ENCODE peak calls at places on chromosomes 16 and 17, in four cellular contexts. E, Y, R and Z are unnamed samples.

GRCh38 chr17:78889525-78889924 is 13.5 kb downstream of the CEP295NL start:
- DNase-seq in E (no peak), Y (no peak), R (no peak), Z (peak)

GRCh38 chr16:51399908-51400670 is 249.0 kb upstream of the SALL1 start:
- DNase-seq in E (no peak), Y (no peak), R (no peak), Z (no peak)

GRCh38 chr17:76678330-76678729 is 32.4 kb downstream of the MXRA7 start:
- DNase-seq in E (no peak), Y (no peak), R (no peak), Z (no peak)

GRCh38 chr16:56539667-56540066 is 19.8 kb upstream of the BBS2 start:
- DNase-seq in E (no peak), Y (no peak), R (no peak), Z (no peak)

GRCh38 chr16:65284583-65284982 is 162.7 kb upstream of the CDH11 start:
- DNase-seq in E (no peak), Y (no peak), R (no peak), Z (no peak)

GRCh38 chr16:67752641-67753040 is 33.5 kb upstream of the GFOD2 start:
- DNase-seq in E (no peak), Y (no peak), R (no peak), Z (no peak)

GRCh38 chr16:67104061-67104460 is 5.7 kb upstream of the PHAF1 start:
- DNase-seq in E (no peak), Y (no peak), R (peak), Z (no peak)

GRCh38 chr17:59154335-59154720 is 658 bp downstream of the SKA2 start:
- DNase-seq in E (no peak), Y (peak), R (peak), Z (no peak)

GRCh38 chr17:59501690-59502089 is 63.7 kb upstream of the DHX40 start:
- DNase-seq in E (no peak), Y (no peak), R (no peak), Z (no peak)

GRCh38 chr17:59413014-59413725 is 81.7 kb downstream of the YPEL2 start:
- DNase-seq in E (no peak), Y (no peak), R (no peak), Z (no peak)

GRCh38 chr17:66398617-66399016 is 96.2 kb downstream of the PRKCA start:
- DNase-seq in E (no peak), Y (no peak), R (no peak), Z (no peak)

GRCh38 chr17:511001-511690 is 158.5 kb upstream of the RPH3AL start:
- DNase-seq in E (no peak), Y (no peak), R (no peak), Z (no peak)

GRCh38 chr16:53925011-53925410 is 221.1 kb downstream of the FTO start:
- DNase-seq in E (no peak), Y (no peak), R (no peak), Z (no peak)

GRCh38 chr17:64580384-64581307 is 73.9 kb downstream of the CEP95 start:
- DNase-seq in E (no peak), Y (no peak), R (no peak), Z (no peak)

GRCh38 chr16:56814537-56815432 is 50.2 kb upstream of the SLC12A3 start:
- DNase-seq in E (no peak), Y (no peak), R (no peak), Z (no peak)

GRCh38 chr17:45256114-45256966 is 5.6 kb downstream of the SPATA32 start:
- DNase-seq in E (no peak), Y (peak), R (no peak), Z (no peak)

GRCh38 chr16:73058616-73059409 is 10.9 kb upstream of the ZFHX3 start:
- DNase-seq in E (peak), Y (peak), R (peak), Z (no peak)

GRCh38 chr16:81473561-81473960 is 29.0 kb downstream of the CMIP start:
- DNase-seq in E (no peak), Y (no peak), R (no peak), Z (no peak)

GRCh38 chr17:6525111-6525510 is 31.2 kb downstream of the PITPNM3 start:
- DNase-seq in E (no peak), Y (no peak), R (no peak), Z (no peak)

GRCh38 chr16:373020-373598 is 2.8 kb upstream of the MRPL28 start:
- DNase-seq in E (no peak), Y (no peak), R (no peak), Z (no peak)

GRCh38 chr17:79781691-79782575 is 4.0 kb downstream of the CBX2 start:
- DNase-seq in E (no peak), Y (no peak), R (no peak), Z (no peak)

GRCh38 chr17:30188211-30188939 is 47.1 kb downstream of the SLC6A4 start:
- DNase-seq in E (no peak), Y (no peak), R (no peak), Z (no peak)

GRCh38 chr17:74842146-74842598 is 17.5 kb downstream of the GRIN2C start:
- DNase-seq in E (no peak), Y (no peak), R (no peak), Z (no peak)

GRCh38 chr17:7997186-7997585 is 5.2 kb upstream of the GUCY2D start:
- DNase-seq in E (peak), Y (no peak), R (no peak), Z (no peak)

GRCh38 chr16:28609631-28610594 is at the start of gene SULT1A1:
- DNase-seq in E (no peak), Y (peak), R (no peak), Z (no peak)

GRCh38 chr16:25140459-25140858 is 28.9 kb downstream of the LCMT1 start:
- DNase-seq in E (no peak), Y (no peak), R (no peak), Z (no peak)

GRCh38 chr16:25143898-25144297 is 32.4 kb downstream of the LCMT1 start:
- DNase-seq in E (no peak), Y (peak), R (no peak), Z (no peak)

GRCh38 chr16:25138130-25138529 is 26.6 kb downstream of the LCMT1 start:
- DNase-seq in E (no peak), Y (no peak), R (no peak), Z (no peak)

GRCh38 chr16:25141648-25142047 is 30.1 kb downstream of the LCMT1 start:
- DNase-seq in E (no peak), Y (no peak), R (no peak), Z (no peak)
- TF ChIP-seq EGR1 in E (no peak), Y (no peak), R (no peak), Z (no peak)

GRCh38 chr17:1535737-1536136 is 19.3 kb upstream of the INPP5K start:
- DNase-seq in E (no peak), Y (no peak), R (no peak), Z (no peak)

GRCh38 chr17:1533649-1534325 is 17.4 kb upstream of the INPP5K start:
- DNase-seq in E (no peak), Y (no peak), R (no peak), Z (no peak)

GRCh38 chr17:1529863-1530262 is 13.5 kb upstream of the INPP5K start:
- DNase-seq in E (no peak), Y (no peak), R (no peak), Z (no peak)

GRCh38 chr17:1532836-1533602 is 16.6 kb upstream of the INPP5K start:
- DNase-seq in E (no peak), Y (peak), R (peak), Z (no peak)
- TF ChIP-seq EGR1 in E (no peak), Y (no peak), R (no peak), Z (no peak)

GRCh38 chr17:82752371-82753200 is 721 bp downstream of the TBCD start:
- DNase-seq in E (no peak), Y (peak), R (no peak), Z (no peak)
- TF ChIP-seq EGR1 in E (no peak), Y (no peak), R (no peak), Z (no peak)

DNA sequence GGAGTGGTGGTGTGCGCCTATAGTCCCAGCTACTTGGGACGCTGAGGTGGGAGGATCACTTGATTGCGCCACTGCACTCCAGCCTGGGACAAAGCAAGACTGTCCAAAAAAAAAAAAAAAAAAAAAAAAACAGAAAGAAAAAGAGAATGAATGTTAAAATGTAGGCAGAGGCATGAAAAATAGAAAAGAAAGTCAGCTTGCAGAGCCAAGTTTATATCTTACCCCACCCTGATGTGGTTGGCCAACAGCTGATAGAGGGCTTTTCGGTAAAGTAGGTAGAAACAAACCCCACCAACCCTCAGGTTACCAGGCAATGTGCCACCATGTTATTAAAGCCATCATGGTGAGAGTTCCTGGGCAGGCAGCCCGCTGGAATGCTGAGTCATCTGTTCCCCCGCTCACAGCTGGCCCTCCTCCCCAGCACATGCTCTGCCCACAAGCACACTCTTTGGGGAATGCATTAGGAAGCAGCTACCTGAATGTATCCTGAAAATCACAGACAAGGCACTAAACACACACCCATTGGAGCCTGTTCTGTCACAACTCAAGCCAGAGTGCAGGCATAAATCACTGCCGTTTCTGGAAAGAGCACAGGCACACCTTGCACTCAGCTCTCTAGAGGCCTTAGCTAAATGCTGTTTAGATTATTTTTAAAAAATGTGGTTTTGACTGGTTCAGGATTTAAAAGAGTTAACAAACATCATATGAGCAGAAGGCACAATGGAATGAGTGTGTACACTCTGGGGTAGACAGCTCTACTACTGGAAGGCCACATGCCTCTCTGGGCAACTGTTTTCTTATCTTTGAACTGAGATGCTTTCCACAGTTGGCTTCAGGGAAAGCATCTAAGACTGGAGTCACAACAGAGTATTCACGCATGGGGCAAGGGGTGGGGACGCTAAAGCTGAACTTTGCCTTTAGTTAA is 128.5 kb downstream of the PARN start:
- DNase-seq in E (peak), Y (peak), R (peak), Z (peak)
- TF ChIP-seq EGR1 in E (peak), Y (peak), R (no peak), Z (no peak)